ENCODE peak calls at places on chromosomes 3 and 15, in five cellular contexts. G, D, B, W and X are unnamed samples.

GRCh38 chr3:69869021-69869420 is 129.8 kb downstream of the MITF start:
- DNase-seq in D (no peak), W (no peak), B (no peak), G (no peak), X (no peak)

GRCh38 chr3:172012775-172013174 is 26.6 kb upstream of the FNDC3B start:
- DNase-seq in D (no peak), W (no peak), B (no peak), G (no peak), X (no peak)

GRCh38 chr15:34927726-34928125 is 41.8 kb downstream of the AQR start:
- DNase-seq in B (no peak), G (no peak), D (no peak), W (no peak), X (no peak)

GRCh38 chr3:70771426-70772147 is 459.1 kb upstream of the MDFIC2 start:
- DNase-seq in D (peak; percentile 13), B (no peak), G (no peak), W (no peak), X (no peak)

GRCh38 chr3:190384241-190384863 is 3.6 kb upstream of the CLDN16 start:
- DNase-seq in W (peak; percentile 28), G (no peak), B (peak; percentile 36), D (peak; percentile 93), X (no peak)

GRCh38 chr3:70775257-70775656 is 462.8 kb upstream of the MDFIC2 start:
- DNase-seq in B (no peak), D (no peak), W (no peak), G (no peak), X (no peak)

GRCh38 chr15:32716960-32717289 is 879 bp upstream of the GREM1 start:
- DNase-seq in G (no peak), W (no peak), B (no peak), D (no peak), X (no peak)

GRCh38 chr3:23116041-23116440 is 87.1 kb upstream of the UBE2E2 start:
- DNase-seq in G (no peak), W (no peak), B (no peak), D (no peak), X (no peak)

GRCh38 chr3:125062904-125063618 is 7.3 kb upstream of the HEG1 start:
- DNase-seq in W (peak; percentile 51), D (peak; percentile 83), B (no peak), G (no peak), X (no peak)

GRCh38 chr15:91496754-91497691 is 356.5 kb upstream of the SLCO3A1 start:
- DNase-seq in G (no peak), W (no peak), D (peak; percentile 43), B (no peak), X (no peak)

GRCh38 chr15:101022306-101022705 is 103.1 kb downstream of the LRRK1 start:
- DNase-seq in W (no peak), D (no peak), B (no peak), G (no peak), X (peak; percentile 63)

GRCh38 chr15:71691700-71692417 is 118.5 kb upstream of the NR2E3 start:
- DNase-seq in W (peak; percentile 31), D (peak; percentile 73), B (no peak), G (no peak), X (no peak)

GRCh38 chr3:190618349-190619030 is 104.6 kb downstream of the IL1RAP start:
- DNase-seq in D (no peak), W (no peak), B (no peak), G (no peak), X (no peak)

GRCh38 chr15:71295242-71296031 is 180.2 kb downstream of the THSD4 start:
- DNase-seq in G (no peak), D (peak; percentile 99), B (no peak), W (no peak), X (no peak)

GRCh38 chr3:25897019-25897418 is 107.1 kb downstream of the OXSM start:
- DNase-seq in W (no peak), B (no peak), G (no peak), D (peak; percentile 52), X (no peak)

GRCh38 chr15:35673093-35673573 is 127.2 kb upstream of the DPH6 start:
- DNase-seq in D (no peak), B (no peak), W (peak; percentile 38), G (no peak), X (no peak)

GRCh38 chr3:24264748-24265158 is 229.9 kb downstream of the THRB start:
- DNase-seq in B (no peak), D (peak; percentile 53), W (no peak), G (no peak), X (no peak)

GRCh38 chr3:158108596-158108995 is 1.3 kb upstream of the RSRC1 start:
- DNase-seq in W (no peak), D (no peak), B (no peak), G (no peak), X (no peak)

GRCh38 chr15:91099616-91100560 is at the start of gene SV2B:
- DNase-seq in B (peak; percentile 33), W (peak; percentile 40), D (peak; percentile 26), G (peak; percentile 36), X (no peak)

GRCh38 chr15:49273734-49274318 is 103.8 kb downstream of the GALK2 start:
- DNase-seq in G (no peak), B (no peak), D (no peak), W (no peak), X (no peak)

GRCh38 chr15:56242576-56243116 is 1.0 kb downstream of the RFX7 start:
- DNase-seq in G (no peak), D (peak; percentile 36), W (no peak), B (no peak), X (no peak)

GRCh38 chr15:71296032-71296686 is 180.9 kb downstream of the THSD4 start:
- DNase-seq in G (no peak), B (no peak), D (peak; percentile 86), W (no peak), X (no peak)

GRCh38 chr3:67405193-67405592 is 249.2 kb downstream of the SUCLG2 start:
- DNase-seq in G (no peak), B (no peak), D (no peak), W (no peak), X (no peak)

GRCh38 chr15:69562564-69562963 is 109.9 kb downstream of the RPLP1 start:
- DNase-seq in D (no peak), W (no peak), B (no peak), G (no peak), X (no peak)

GRCh38 chr3:89184596-89184995 is 77.2 kb downstream of the EPHA3 start:
- DNase-seq in B (no peak), W (no peak), G (no peak), D (no peak), X (no peak)

GRCh38 chr15:89707577-89707976 is 17.0 kb downstream of the WDR93 start:
- DNase-seq in G (no peak), W (no peak), B (no peak), D (no peak), X (no peak)

GRCh38 chr15:68470981-68471380 is 39.0 kb upstream of the ITGA11 start:
- DNase-seq in D (no peak), W (no peak), G (no peak), B (no peak), X (no peak)

GRCh38 chr15:38048001-38048455 is 113.6 kb downstream of the TMCO5A start:
- DNase-seq in B (no peak), W (no peak), G (no peak), D (no peak), X (no peak)

GRCh38 chr15:58440922-58441321 is 9.1 kb downstream of the LIPC start:
- DNase-seq in D (peak; percentile 29), G (no peak), W (no peak), B (no peak), X (no peak)

GRCh38 chr3:196620228-196620627 is 19.3 kb upstream of the NRROS start:
- DNase-seq in G (no peak), D (no peak), W (peak; percentile 57), B (no peak), X (no peak)

GRCh38 chr3:9826815-9827574 is 16.8 kb downstream of the RPUSD3 start:
- DNase-seq in B (no peak), W (no peak), G (no peak), D (peak; percentile 41), X (no peak)

GRCh38 chr3:186788482-186789370 is 5.3 kb downstream of the EIF4A2 start:
- DNase-seq in G (no peak), D (peak; percentile 30), B (no peak), W (no peak), X (no peak)

GRCh38 chr3:186787642-186788481 is 4.5 kb downstream of the EIF4A2 start:
- DNase-seq in D (peak; percentile 25), W (no peak), G (no peak), B (no peak), X (no peak)

GRCh38 chr3:186786810-186787375 is 3.5 kb downstream of the EIF4A2 start:
- DNase-seq in W (no peak), B (no peak), D (peak; percentile 20), G (no peak), X (no peak)

GRCh38 chr3:186789554-186790260 is 6.3 kb downstream of the EIF4A2 start:
- DNase-seq in B (no peak), G (no peak), D (no peak), W (no peak), X (no peak)

DNA sequence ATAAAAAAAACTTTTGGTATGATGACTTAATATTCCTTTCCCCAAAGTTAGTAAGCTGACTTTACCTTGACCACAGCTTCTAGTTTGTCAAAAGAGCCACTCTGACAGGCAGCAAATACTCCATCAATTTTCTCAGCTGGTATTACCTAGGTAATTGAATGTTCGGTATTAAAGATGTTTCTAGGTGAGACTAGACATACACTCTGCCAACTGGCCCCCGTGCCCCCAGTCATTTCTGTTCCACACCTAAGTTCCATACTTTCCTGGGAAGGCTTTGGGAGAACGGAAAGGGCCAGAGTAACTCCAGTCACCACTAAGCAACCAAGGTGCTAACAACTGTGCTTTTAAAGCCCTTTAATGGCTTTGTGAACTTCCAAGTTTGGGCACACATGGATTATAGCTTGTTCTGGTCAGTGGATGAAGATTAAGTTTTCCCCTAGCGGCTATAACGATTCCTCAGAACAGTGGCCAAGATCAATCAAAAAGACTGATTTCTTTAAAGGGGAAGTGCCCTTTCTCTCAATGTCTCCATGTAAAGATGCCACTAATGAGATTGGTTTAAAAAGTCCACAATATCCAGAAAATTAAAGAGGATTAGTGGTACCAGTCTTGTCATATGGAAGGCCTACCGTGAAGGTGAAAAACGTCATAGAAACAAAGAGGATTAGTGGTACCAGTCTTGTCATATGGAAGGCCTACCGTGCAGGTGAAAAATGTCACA is 7.0 kb downstream of the EIF4A2 start:
- DNase-seq in B (no peak), W (no peak), D (peak; percentile 73), G (no peak), X (no peak)
- TF ChIP-seq CTCF in B (no peak), W (no peak), D (no peak), G (no peak), X (no peak)

DNA sequence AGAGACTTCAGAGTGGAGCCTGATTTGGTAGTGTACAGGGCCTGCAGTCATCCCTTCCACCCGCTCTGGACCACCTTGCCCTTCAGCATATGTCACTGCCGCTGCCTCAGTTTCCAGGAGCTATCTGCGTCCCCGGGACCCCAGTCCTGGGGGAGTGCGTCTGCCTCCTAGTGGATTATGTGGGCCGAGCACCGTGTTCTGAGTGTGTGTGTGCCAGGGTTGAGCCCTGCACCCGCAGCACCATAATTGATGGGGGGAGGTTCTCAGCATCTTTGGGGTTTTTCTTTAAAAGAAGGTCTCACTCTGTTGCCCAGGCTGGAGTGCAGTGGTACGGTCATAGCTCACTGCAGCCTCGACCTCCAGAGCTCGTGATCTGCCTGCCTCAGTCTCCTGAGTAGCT is 33.6 kb downstream of the CD276 start:
- DNase-seq in W (no peak), D (no peak), B (no peak), G (no peak), X (no peak)
- TF ChIP-seq CTCF in W (no peak), D (no peak), B (no peak), G (peak; percentile 15), X (peak; percentile 51)

GRCh38 chr3:154112146-154112545 is 9.0 kb upstream of the ARHGEF26 start:
- DNase-seq in W (no peak), G (no peak), D (no peak), B (no peak), X (no peak)
- TF ChIP-seq CTCF in W (no peak), G (no peak), D (no peak), B (no peak), X (no peak)

GRCh38 chr3:142056656-142057330 is 92.6 kb downstream of the TFDP2 start:
- DNase-seq in B (no peak), D (no peak), G (no peak), W (no peak), X (no peak)
- TF ChIP-seq CTCF in B (no peak), D (no peak), G (no peak), W (no peak), X (no peak)